ENCODE peak calls at places on chromosomes 1 and 21, in four cellular contexts. Q, T, W and D are unnamed samples.

GRCh38 chr1:85297855-85298629 is 21.6 kb upstream of the BCL10 start:
- DNase-seq in Q (no peak), T (peak; percentile 100), W (no peak), D (peak; percentile 15)

GRCh38 chr21:36744560-36745231 is 45.8 kb downstream of the SIM2 start:
- DNase-seq in Q (no peak), T (no peak), W (no peak), D (no peak)

GRCh38 chr1:11714831-11715574 is 20.9 kb upstream of the AGTRAP start:
- DNase-seq in Q (no peak), T (no peak), W (no peak), D (no peak)

GRCh38 chr1:192880191-192880590 is 71.4 kb downstream of the RGS2 start:
- DNase-seq in Q (no peak), T (no peak), W (no peak), D (no peak)

GRCh38 chr21:30733026-30733425 is 14.0 kb downstream of the KRTAP21-2 start:
- DNase-seq in Q (no peak), T (no peak), W (no peak), D (no peak)

GRCh38 chr1:110477041-110477440 is 26.1 kb downstream of the PROK1 start:
- DNase-seq in Q (no peak), T (peak; percentile 87), W (no peak), D (peak; percentile 46)

GRCh38 chr1:233006582-233006981 is 56.2 kb downstream of the NTPCR start:
- DNase-seq in Q (no peak), T (peak; percentile 16), W (no peak), D (no peak)

GRCh38 chr1:182301467-182302198 is 90.0 kb downstream of the GLUL start:
- DNase-seq in Q (no peak), T (peak; percentile 1), W (no peak), D (peak; percentile 74)

GRCh38 chr1:94702440-94702810 is 117.7 kb upstream of the SLC44A3 start:
- DNase-seq in Q (no peak), T (peak; percentile 38), W (no peak), D (no peak)

GRCh38 chr1:151189638-151190445 is at the start of gene VPS72:
- DNase-seq in Q (peak; percentile 91), T (peak; percentile 88), W (peak; percentile 60), D (peak; percentile 95)

GRCh38 chr1:204870165-204870912 is at the start of gene NFASC:
- DNase-seq in Q (no peak), T (no peak), W (no peak), D (no peak)

GRCh38 chr1:43530483-43531452 is at the start of gene PTPRF:
- DNase-seq in Q (peak; percentile 69), T (peak; percentile 48), W (no peak), D (peak; percentile 78)

GRCh38 chr1:62720946-62721554 is 32.9 kb upstream of the DOCK7 start:
- DNase-seq in Q (no peak), T (peak; percentile 27), W (no peak), D (peak; percentile 42)

GRCh38 chr1:31762726-31763670 is 1.1 kb downstream of the ADGRB2 start:
- DNase-seq in Q (peak; percentile 90), T (peak; percentile 27), W (no peak), D (peak; percentile 82)

GRCh38 chr1:75811211-75811981 is 14.7 kb downstream of the MSH4 start:
- DNase-seq in Q (no peak), T (peak; percentile 63), W (no peak), D (no peak)

GRCh38 chr1:158516966-158517365 is 37.2 kb downstream of the OR6Y1 start:
- DNase-seq in Q (no peak), T (no peak), W (no peak), D (no peak)

GRCh38 chr21:39080366-39080765 is 102.9 kb downstream of the PSMG1 start:
- DNase-seq in Q (no peak), T (no peak), W (no peak), D (no peak)

GRCh38 chr1:93347319-93347899 is 1.7 kb downstream of the DR1 start:
- DNase-seq in Q (no peak), T (no peak), W (no peak), D (no peak)

GRCh38 chr1:223730471-223730870 is 18.1 kb downstream of the CAPN2 start:
- DNase-seq in Q (no peak), T (no peak), W (no peak), D (no peak)

GRCh38 chr1:204712718-204713430 is 27.3 kb upstream of the LRRN2 start:
- DNase-seq in Q (no peak), T (no peak), W (no peak), D (no peak)

GRCh38 chr1:223142269-223142668 is 779 bp downstream of the TLR5 start:
- DNase-seq in Q (no peak), T (no peak), W (no peak), D (no peak)

GRCh38 chr1:209688746-209689234 is 13.6 kb downstream of the G0S2 start:
- DNase-seq in Q (no peak), T (peak; percentile 52), W (no peak), D (no peak)

GRCh38 chr1:203551550-203551949 is 57.6 kb downstream of the OPTC start:
- DNase-seq in Q (no peak), T (peak; percentile 54), W (no peak), D (peak; percentile 92)

GRCh38 chr21:44983421-44984206 is 43.8 kb downstream of the SLX9 start:
- DNase-seq in Q (no peak), T (no peak), W (no peak), D (no peak)

GRCh38 chr1:228340686-228341449 is 65.8 kb downstream of the TRIM11 start:
- DNase-seq in Q (peak; percentile 70), T (no peak), W (peak; percentile 23), D (peak; percentile 10)

GRCh38 chr1:53182111-53182593 is 14.5 kb upstream of the CPT2 start:
- DNase-seq in Q (peak; percentile 77), T (peak; percentile 67), W (peak; percentile 29), D (peak; percentile 86)

GRCh38 chr1:204866051-204866596 is 4.5 kb upstream of the NFASC start:
- DNase-seq in Q (no peak), T (no peak), W (no peak), D (no peak)

GRCh38 chr1:48555271-48555670 is 83.3 kb upstream of the SPATA6 start:
- DNase-seq in Q (no peak), T (no peak), W (no peak), D (no peak)

GRCh38 chr1:64049900-64050540 is 153.4 kb upstream of the UBE2U start:
- DNase-seq in Q (no peak), T (no peak), W (no peak), D (no peak)

GRCh38 chr1:218421531-218421930 is 76.4 kb downstream of the TGFB2 start:
- DNase-seq in Q (no peak), T (no peak), W (no peak), D (no peak)

GRCh38 chr1:87959236-87959635 is 630.6 kb downstream of the LMO4 start:
- DNase-seq in Q (no peak), T (no peak), W (no peak), D (no peak)

GRCh38 chr1:85654066-85654782 is 54.0 kb downstream of the ZNHIT6 start:
- DNase-seq in Q (no peak), T (peak; percentile 69), W (no peak), D (peak; percentile 21)

GRCh38 chr1:108505766-108506075 is 54.2 kb upstream of the EEIG2 start:
- DNase-seq in Q (no peak), T (no peak), W (no peak), D (no peak)

GRCh38 chr1:108504447-108504846 is 54.3 kb downstream of the NBPF6 start:
- DNase-seq in Q (no peak), T (no peak), W (no peak), D (no peak)

GRCh38 chr1:108503062-108503740 is 53.1 kb downstream of the NBPF6 start:
- DNase-seq in Q (peak; percentile 37), T (peak; percentile 58), W (peak; percentile 17), D (peak; percentile 94)

GRCh38 chr1:108502624-108503023 is 52.5 kb downstream of the NBPF6 start:
- DNase-seq in Q (no peak), T (peak; percentile 18), W (no peak), D (no peak)

DNA sequence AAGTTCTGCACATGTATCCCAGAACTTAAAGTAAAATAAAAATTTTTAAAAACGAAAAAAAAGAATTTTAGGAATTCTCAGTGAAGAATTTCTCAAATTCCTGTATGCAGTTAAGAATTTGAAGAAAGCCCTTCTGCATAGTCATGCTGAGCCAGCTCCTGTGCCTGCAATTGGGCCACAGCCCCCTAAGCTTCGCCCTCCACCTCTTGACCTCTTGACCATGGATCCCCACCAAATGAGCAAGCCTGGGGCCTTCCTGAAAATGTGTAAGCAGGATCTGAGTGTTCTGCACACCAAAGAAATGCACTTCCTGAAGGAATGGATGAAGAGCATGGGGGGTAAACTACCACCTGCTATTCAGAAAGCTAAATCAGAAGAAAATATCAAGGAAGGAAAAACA is 52.0 kb downstream of the NBPF6 start:
- DNase-seq in Q (no peak), T (no peak), W (no peak), D (peak; percentile 27)
- H3K9ac ChIP-seq in Q (no peak overlapping the region), T (no peak overlapping the region), W (no peak overlapping the region), D (no peak overlapping the region)

GRCh38 chr1:39082811-39083576 is 56.8 kb downstream of the NDUFS5 start:
- DNase-seq in Q (no peak), T (no peak), W (no peak), D (no peak)
- H3K27ac ChIP-seq in Q (no peak overlapping the region), T (no peak overlapping the region), W (no peak overlapping the region), D (no peak overlapping the region)

DNA sequence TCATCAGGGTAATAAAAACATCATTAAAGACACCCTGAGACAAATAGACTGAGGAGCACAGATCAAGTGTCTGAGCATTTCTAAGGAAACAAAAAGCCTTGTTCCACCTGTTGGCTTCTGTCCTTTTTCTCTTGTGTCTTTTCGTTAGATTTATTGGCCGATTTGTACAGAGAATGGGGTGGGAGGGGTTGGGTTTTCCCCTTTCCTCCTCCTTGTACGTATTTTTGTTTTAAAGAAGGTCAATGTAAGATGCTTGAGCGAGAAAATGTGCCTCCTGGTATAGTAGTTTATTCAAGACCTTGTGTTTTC is 1.2 kb downstream of the BCL9 start:
- DNase-seq in Q (no peak), T (no peak), W (no peak), D (no peak)
- H4K5ac ChIP-seq in Q (no peak overlapping the region), T (no peak overlapping the region), W (no peak overlapping the region), D (no peak overlapping the region)

GRCh38 chr1:241998412-241998921 is 431 bp downstream of the MAP1LC3C start:
- DNase-seq in Q (peak; percentile 82), T (peak; percentile 73), W (no peak), D (peak; percentile 93)
- H3K9ac ChIP-seq in Q (no peak overlapping the region), T (no peak overlapping the region), W (no peak overlapping the region), D (peak overlapping the region; percentile 54)